ENCODE peak calls at places on chromosomes 4 and X, in ten cellular contexts. X is lung; T is vagina; C is pancreas; E is OCI-LY7; S is CD8-positive, alpha-beta T cell; Y is ascending aorta; W is heart right ventricle; B is transverse colon; U is fibroblast of lung. R is an unnamed sample.
A peak's percentile ranks its signal among the peaks of the same experiment; 100 is the strongest.

GRCh38 chr4:152073738-152074137 is 312.9 kb upstream of the GATB start:
- DNase-seq in W (no peak), T (peak; percentile 13), E (no peak), B (no peak), U (peak; percentile 55), Y (no peak), C (no peak), S (no peak), X (peak; percentile 82), R (no peak)

GRCh38 chr4:147496500-147496899 is 15.6 kb downstream of the EDNRA start:
- DNase-seq in W (no peak), T (no peak), B (no peak), S (no peak), X (no peak), E (no peak), U (no peak), C (no peak), Y (no peak), R (no peak)

GRCh38 chr4:56506110-56506705 is 617 bp downstream of the ARL9 start:
- DNase-seq in T (no peak), U (peak; percentile 21), X (no peak), S (no peak), W (no peak), B (no peak), E (no peak), C (no peak), Y (no peak), R (no peak)

GRCh38 chr4:55635760-55636621 is at the start of gene NMU:
- DNase-seq in C (peak; percentile 46), Y (no peak), S (peak; percentile 1), B (peak; percentile 54), W (peak; percentile 34), E (no peak), T (no peak), X (peak; percentile 61), U (peak; percentile 29), R (peak; percentile 74)

GRCh38 chrX:56728752-56729151 is 291 bp upstream of the NBDY start:
- DNase-seq in E (peak; percentile 43), C (no peak), Y (no peak), W (no peak), T (no peak), X (no peak), U (peak; percentile 32), B (peak; percentile 20), S (no peak), R (peak; percentile 29)

GRCh38 chr4:169254546-169254983 is 16.2 kb downstream of the SH3RF1 start:
- DNase-seq in W (no peak), B (no peak), X (peak; percentile 53), S (no peak), U (peak; percentile 90), C (no peak), T (no peak), Y (peak; percentile 69), E (no peak), R (no peak)

GRCh38 chr4:33411182-33411581 is 2691.0 kb downstream of the PCDH7 start:
- DNase-seq in U (peak; percentile 46), E (no peak), S (no peak), W (no peak), T (no peak), Y (no peak), X (no peak), B (no peak), C (no peak), R (no peak)

GRCh38 chrX:19760841-19761512 is 126.4 kb downstream of the SH3KBP1 start:
- DNase-seq in T (no peak), U (peak; percentile 1), X (no peak), E (no peak), S (no peak), Y (no peak), C (no peak), B (no peak), W (no peak), R (no peak)

GRCh38 chr4:79027656-79028055 is 88.4 kb upstream of the PAQR3 start:
- DNase-seq in C (no peak), Y (no peak), W (no peak), E (no peak), T (no peak), U (no peak), B (no peak), S (no peak), X (no peak), R (no peak)

GRCh38 chr4:88009871-88010270 is 2.4 kb downstream of the PKD2 start:
- DNase-seq in B (no peak), C (no peak), W (no peak), X (no peak), T (no peak), U (no peak), Y (no peak), E (no peak), S (no peak), R (no peak)

GRCh38 chr4:88012652-88013051 is 5.2 kb downstream of the PKD2 start:
- DNase-seq in B (no peak), T (no peak), E (peak; percentile 40), S (no peak), C (no peak), U (no peak), W (no peak), Y (no peak), X (no peak), R (no peak)

GRCh38 chr4:88008624-88009235 is 1.3 kb downstream of the PKD2 start:
- DNase-seq in T (no peak), X (no peak), S (no peak), E (no peak), U (peak; percentile 75), B (no peak), Y (no peak), C (no peak), W (no peak), R (no peak)

GRCh38 chr4:88008133-88008621 is 742 bp downstream of the PKD2 start:
- DNase-seq in E (peak; percentile 37), B (peak; percentile 34), Y (peak; percentile 71), U (peak; percentile 64), X (no peak), W (peak; percentile 41), C (peak; percentile 33), T (no peak), S (no peak), R (peak; percentile 12)

DNA sequence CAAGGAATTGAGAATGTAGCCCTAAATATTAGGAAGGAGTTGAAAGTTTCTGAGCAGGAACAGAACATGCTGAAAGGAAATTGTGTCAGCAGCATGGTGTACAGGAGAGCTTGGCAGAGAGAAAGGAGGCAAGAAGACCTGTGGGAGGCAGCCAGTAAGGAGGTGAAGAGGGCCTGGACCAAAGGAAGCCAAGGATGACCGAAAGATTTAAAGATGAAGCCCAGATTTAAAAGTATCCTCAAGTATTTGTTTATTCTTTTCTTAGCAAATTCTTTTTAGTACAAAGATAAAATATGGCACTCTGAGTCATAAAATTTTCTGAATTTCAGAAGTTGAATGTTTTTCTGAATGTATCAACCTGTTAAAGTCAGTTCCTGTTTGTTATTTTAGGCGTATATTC is 3.5 kb downstream of the PKD2 start:
- DNase-seq in X (no peak), W (no peak), C (no peak), E (no peak), Y (no peak), U (peak; percentile 67), S (no peak), T (no peak), B (no peak), R (no peak)
- H3K27ac ChIP-seq in X (no peak overlapping the region), W (no peak overlapping the region), C (no peak overlapping the region), E (no peak overlapping the region), Y (peak overlapping the region; percentile 94), U (peak overlapping the region; percentile 56), S (no peak overlapping the region), T (no peak overlapping the region), B (peak overlapping the region; percentile 58), R (no peak overlapping the region)

GRCh38 chrX:40757058-40757457 is 21.7 kb upstream of the MED14 start:
- DNase-seq in T (no peak), Y (no peak), U (no peak), E (no peak), X (no peak), C (no peak), B (no peak), W (no peak), S (no peak), R (no peak)

GRCh38 chrX:40759374-40759773 is 24.0 kb upstream of the MED14 start:
- DNase-seq in E (no peak), Y (no peak), U (no peak), B (no peak), C (no peak), X (no peak), S (no peak), T (no peak), W (no peak), R (no peak)

GRCh38 chrX:40749874-40750273 is 14.5 kb upstream of the MED14 start:
- DNase-seq in C (no peak), B (no peak), U (no peak), W (no peak), S (no peak), Y (no peak), E (peak; percentile 61), T (no peak), X (no peak), R (no peak)

GRCh38 chrX:40755291-40756249 is 20.2 kb upstream of the MED14 start:
- DNase-seq in X (no peak), B (no peak), E (no peak), T (no peak), Y (peak; percentile 74), S (no peak), C (peak; percentile 23), U (peak; percentile 60), W (peak; percentile 55), R (no peak)
- H3K27ac ChIP-seq in X (peak overlapping the region; percentile 49), B (peak overlapping the region; percentile 20), E (no peak overlapping the region), T (no peak overlapping the region), Y (peak overlapping the region; percentile 82), S (no peak overlapping the region), C (no peak overlapping the region), U (no peak overlapping the region), W (peak overlapping the region; percentile 70), R (no peak overlapping the region)

GRCh38 chrX:111854778-111855490 is 21.0 kb upstream of the TRPC5OS start:
- DNase-seq in C (no peak), X (no peak), Y (no peak), W (no peak), E (peak; percentile 1), T (no peak), S (no peak), B (no peak), U (no peak), R (no peak)
- H3K27ac ChIP-seq in C (peak overlapping the region; percentile 32), X (no peak overlapping the region), Y (no peak overlapping the region), W (no peak overlapping the region), E (no peak overlapping the region), T (no peak overlapping the region), S (no peak overlapping the region), B (no peak overlapping the region), U (no peak overlapping the region), R (no peak overlapping the region)

DNA sequence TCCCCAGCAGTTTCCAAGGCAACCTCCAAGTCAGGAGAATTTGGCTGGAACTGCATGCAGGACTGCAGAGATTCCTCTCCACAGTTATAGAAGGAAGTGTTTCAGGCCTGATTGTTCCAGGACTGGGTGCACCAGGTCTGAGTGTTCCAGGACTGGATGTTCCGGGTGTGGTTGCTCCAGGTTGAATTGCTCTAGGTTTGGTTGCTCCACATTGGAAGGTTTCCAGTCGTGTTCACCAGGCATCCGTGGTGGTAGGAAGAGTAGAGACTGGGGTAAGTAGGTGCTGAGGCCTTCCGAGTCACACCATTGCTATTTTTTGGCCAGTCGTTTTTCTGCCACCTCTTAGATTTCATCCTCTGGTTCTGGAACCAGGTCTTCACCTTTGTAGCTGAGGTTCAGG is 105.4 kb downstream of the MSN start:
- DNase-seq in U (no peak), E (no peak), Y (no peak), S (no peak), X (no peak), W (no peak), B (peak; percentile 65), T (no peak), C (no peak), R (no peak)
- H3K27ac ChIP-seq in U (no peak overlapping the region), E (no peak overlapping the region), Y (no peak overlapping the region), S (no peak overlapping the region), X (no peak overlapping the region), W (no peak overlapping the region), B (peak overlapping the region; percentile 51), T (no peak overlapping the region), C (no peak overlapping the region), R (no peak overlapping the region)

R was measured in PC-9.